ENCODE peak calls at places on chromosome 9, in six cellular contexts. One of them, this sample, is unnamed.

GRCh38 chr9:131167146-131167692 is 41.8 kb downstream of the NUP214 start:
- DNase-seq in left ventricle myocardium inferior: no peak
- DNase-seq in GM23248: peak; percentile 14
- DNase-seq in tibial artery: no peak
- DNase-seq in sigmoid colon: no peak
- DNase-seq in HCT116: no peak
- DNase-seq in this sample: no peak

GRCh38 chr9:84600739-84601138 is 68.8 kb upstream of the NTRK2 start:
- DNase-seq in left ventricle myocardium inferior: no peak
- DNase-seq in GM23248: peak; percentile 14
- DNase-seq in tibial artery: no peak
- DNase-seq in sigmoid colon: no peak
- DNase-seq in HCT116: no peak
- DNase-seq in this sample: peak; percentile 42

GRCh38 chr9:125650271-125650737 is 56.7 kb downstream of the MAPKAP1 start:
- DNase-seq in left ventricle myocardium inferior: no peak
- DNase-seq in GM23248: peak; percentile 88
- DNase-seq in tibial artery: no peak
- DNase-seq in sigmoid colon: no peak
- DNase-seq in HCT116: no peak
- DNase-seq in this sample: no peak

GRCh38 chr9:106481003-106481614 is 381.9 kb upstream of the ZNF462 start:
- DNase-seq in left ventricle myocardium inferior: no peak
- DNase-seq in GM23248: no peak
- DNase-seq in tibial artery: no peak
- DNase-seq in sigmoid colon: no peak
- DNase-seq in HCT116: no peak
- DNase-seq in this sample: no peak

GRCh38 chr9:81801190-81801589 is 111.8 kb upstream of the TLE1 start:
- DNase-seq in left ventricle myocardium inferior: no peak
- DNase-seq in GM23248: peak; percentile 61
- DNase-seq in tibial artery: no peak
- DNase-seq in sigmoid colon: no peak
- DNase-seq in HCT116: no peak
- DNase-seq in this sample: no peak

GRCh38 chr9:13993482-13994267 is 320.3 kb downstream of the NFIB start:
- DNase-seq in left ventricle myocardium inferior: no peak
- DNase-seq in GM23248: no peak
- DNase-seq in tibial artery: no peak
- DNase-seq in sigmoid colon: no peak
- DNase-seq in HCT116: no peak
- DNase-seq in this sample: no peak

GRCh38 chr9:124248066-124248465 is 9.7 kb upstream of the NEK6 start:
- DNase-seq in left ventricle myocardium inferior: no peak
- DNase-seq in GM23248: no peak
- DNase-seq in tibial artery: no peak
- DNase-seq in sigmoid colon: peak; percentile 56
- DNase-seq in HCT116: no peak
- DNase-seq in this sample: no peak

GRCh38 chr9:117671468-117671867 is 32.7 kb upstream of the TLR4 start:
- DNase-seq in left ventricle myocardium inferior: no peak
- DNase-seq in GM23248: peak; percentile 28
- DNase-seq in tibial artery: no peak
- DNase-seq in sigmoid colon: no peak
- DNase-seq in HCT116: no peak
- DNase-seq in this sample: no peak

GRCh38 chr9:108272350-108272899 is 583.4 kb downstream of the ACTL7B start:
- DNase-seq in left ventricle myocardium inferior: peak; percentile 40
- DNase-seq in GM23248: peak; percentile 74
- DNase-seq in tibial artery: peak; percentile 51
- DNase-seq in sigmoid colon: peak; percentile 72
- DNase-seq in HCT116: peak; percentile 38
- DNase-seq in this sample: peak; percentile 34

GRCh38 chr9:109974143-109974917 is 194.3 kb downstream of the PALM2AKAP2 start:
- DNase-seq in left ventricle myocardium inferior: peak; percentile 21
- DNase-seq in GM23248: no peak
- DNase-seq in tibial artery: peak; percentile 34
- DNase-seq in sigmoid colon: no peak
- DNase-seq in HCT116: no peak
- DNase-seq in this sample: no peak

GRCh38 chr9:98551511-98552286 is 157.0 kb downstream of the GABBR2 start:
- DNase-seq in left ventricle myocardium inferior: no peak
- DNase-seq in GM23248: peak; percentile 91
- DNase-seq in tibial artery: no peak
- DNase-seq in sigmoid colon: peak; percentile 15
- DNase-seq in HCT116: no peak
- DNase-seq in this sample: no peak

GRCh38 chr9:129141066-129142041 is 30.1 kb downstream of the PTPA start:
- DNase-seq in left ventricle myocardium inferior: peak; percentile 69
- DNase-seq in GM23248: peak; percentile 96
- DNase-seq in tibial artery: peak; percentile 78
- DNase-seq in sigmoid colon: peak; percentile 93
- DNase-seq in HCT116: no peak
- DNase-seq in this sample: peak; percentile 52

GRCh38 chr9:133907302-133907880 is 84.7 kb downstream of the VAV2 start:
- DNase-seq in left ventricle myocardium inferior: no peak
- DNase-seq in GM23248: no peak
- DNase-seq in tibial artery: no peak
- DNase-seq in sigmoid colon: no peak
- DNase-seq in HCT116: no peak
- DNase-seq in this sample: no peak

GRCh38 chr9:93254061-93254481 is 70.1 kb downstream of the WNK2 start:
- DNase-seq in left ventricle myocardium inferior: no peak
- DNase-seq in GM23248: no peak
- DNase-seq in tibial artery: no peak
- DNase-seq in sigmoid colon: peak; percentile 38
- DNase-seq in HCT116: no peak
- DNase-seq in this sample: no peak

GRCh38 chr9:76893395-76893932 is 12.4 kb downstream of the PRUNE2 start:
- DNase-seq in left ventricle myocardium inferior: no peak
- DNase-seq in GM23248: peak; percentile 35
- DNase-seq in tibial artery: peak; percentile 58
- DNase-seq in sigmoid colon: peak; percentile 88
- DNase-seq in HCT116: no peak
- DNase-seq in this sample: no peak

GRCh38 chr9:93974151-93974550 is 19.0 kb upstream of the BARX1 start:
- DNase-seq in left ventricle myocardium inferior: no peak
- DNase-seq in GM23248: no peak
- DNase-seq in tibial artery: no peak
- DNase-seq in sigmoid colon: no peak
- DNase-seq in HCT116: no peak
- DNase-seq in this sample: no peak

GRCh38 chr9:23581936-23582335 is 244.1 kb downstream of the ELAVL2 start:
- DNase-seq in left ventricle myocardium inferior: no peak
- DNase-seq in GM23248: no peak
- DNase-seq in tibial artery: no peak
- DNase-seq in sigmoid colon: no peak
- DNase-seq in HCT116: no peak
- DNase-seq in this sample: no peak

GRCh38 chr9:13447551-13448422 is 168.3 kb upstream of the MPDZ start:
- DNase-seq in left ventricle myocardium inferior: no peak
- DNase-seq in GM23248: no peak
- DNase-seq in tibial artery: no peak
- DNase-seq in sigmoid colon: no peak
- DNase-seq in HCT116: no peak
- DNase-seq in this sample: no peak

GRCh38 chr9:15400281-15400941 is 22.3 kb upstream of the SNAPC3 start:
- DNase-seq in left ventricle myocardium inferior: no peak
- DNase-seq in GM23248: no peak
- DNase-seq in tibial artery: no peak
- DNase-seq in sigmoid colon: no peak
- DNase-seq in HCT116: no peak
- DNase-seq in this sample: no peak

GRCh38 chr9:16727452-16728127 is 142.9 kb downstream of the BNC2 start:
- DNase-seq in left ventricle myocardium inferior: no peak
- DNase-seq in GM23248: peak; percentile 39
- DNase-seq in tibial artery: no peak
- DNase-seq in sigmoid colon: no peak
- DNase-seq in HCT116: no peak
- DNase-seq in this sample: no peak

GRCh38 chr9:38482918-38483592 is 58.8 kb upstream of the IGFBPL1 start:
- DNase-seq in left ventricle myocardium inferior: no peak
- DNase-seq in GM23248: no peak
- DNase-seq in tibial artery: no peak
- DNase-seq in sigmoid colon: no peak
- DNase-seq in HCT116: no peak
- DNase-seq in this sample: no peak

GRCh38 chr9:626591-626990 is 214.9 kb upstream of the DMRT1 start:
- DNase-seq in left ventricle myocardium inferior: no peak
- DNase-seq in GM23248: peak; percentile 49
- DNase-seq in tibial artery: no peak
- DNase-seq in sigmoid colon: no peak
- DNase-seq in HCT116: no peak
- DNase-seq in this sample: no peak

GRCh38 chr9:105457560-105458294 is 9.9 kb downstream of the FSD1L start:
- DNase-seq in left ventricle myocardium inferior: peak; percentile 58
- DNase-seq in GM23248: no peak
- DNase-seq in tibial artery: no peak
- DNase-seq in sigmoid colon: peak; percentile 65
- DNase-seq in HCT116: no peak
- DNase-seq in this sample: no peak

GRCh38 chr9:105455836-105456475 is 8.1 kb downstream of the FSD1L start:
- DNase-seq in left ventricle myocardium inferior: no peak
- DNase-seq in GM23248: peak; percentile 43
- DNase-seq in tibial artery: no peak
- DNase-seq in sigmoid colon: no peak
- DNase-seq in HCT116: no peak
- DNase-seq in this sample: no peak

GRCh38 chr9:105458404-105458803 is 10.6 kb downstream of the FSD1L start:
- DNase-seq in left ventricle myocardium inferior: no peak
- DNase-seq in GM23248: no peak
- DNase-seq in tibial artery: no peak
- DNase-seq in sigmoid colon: no peak
- DNase-seq in HCT116: no peak
- DNase-seq in this sample: no peak

DNA sequence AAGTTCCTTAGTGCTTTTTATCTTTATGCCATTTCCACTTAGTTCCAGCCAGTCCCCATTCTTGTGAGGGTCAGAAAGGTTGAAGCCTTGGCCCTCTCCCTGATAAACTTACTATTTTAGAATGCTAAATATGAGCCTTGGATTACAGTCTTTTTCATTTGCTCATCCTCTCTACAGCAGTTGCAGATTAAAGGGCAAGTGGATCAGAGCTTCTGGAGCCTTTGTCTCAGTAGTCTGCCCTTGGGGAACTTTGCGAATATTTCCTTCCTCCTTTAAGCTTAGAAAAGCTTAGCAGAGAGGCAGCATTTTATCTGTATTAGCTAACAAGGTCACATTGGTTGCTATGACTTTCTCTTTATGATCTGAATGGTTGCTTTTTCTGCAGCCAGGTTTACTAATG is 11.5 kb downstream of the FSD1L start:
- DNase-seq in left ventricle myocardium inferior: no peak
- DNase-seq in GM23248: no peak
- DNase-seq in tibial artery: no peak
- DNase-seq in sigmoid colon: no peak
- DNase-seq in HCT116: no peak
- DNase-seq in this sample: no peak
- H3K27ac ChIP-seq in left ventricle myocardium inferior: peak overlapping the region; percentile 78
- H3K27ac ChIP-seq in GM23248: no peak overlapping the region
- H3K27ac ChIP-seq in tibial artery: no peak overlapping the region
- H3K27ac ChIP-seq in sigmoid colon: no peak overlapping the region
- H3K27ac ChIP-seq in HCT116: no peak overlapping the region
- H3K27ac ChIP-seq in this sample: peak overlapping the region; percentile 45

GRCh38 chr9:91935066-91935729 is 14.8 kb downstream of the ROR2 start:
- DNase-seq in left ventricle myocardium inferior: no peak
- DNase-seq in GM23248: no peak
- DNase-seq in tibial artery: no peak
- DNase-seq in sigmoid colon: no peak
- DNase-seq in HCT116: no peak
- DNase-seq in this sample: no peak

GRCh38 chr9:91935805-91936204 is 14.2 kb downstream of the ROR2 start:
- DNase-seq in left ventricle myocardium inferior: no peak
- DNase-seq in GM23248: no peak
- DNase-seq in tibial artery: no peak
- DNase-seq in sigmoid colon: no peak
- DNase-seq in HCT116: no peak
- DNase-seq in this sample: no peak

GRCh38 chr9:91937031-91937430 is 13.0 kb downstream of the ROR2 start:
- DNase-seq in left ventricle myocardium inferior: no peak
- DNase-seq in GM23248: no peak
- DNase-seq in tibial artery: no peak
- DNase-seq in sigmoid colon: no peak
- DNase-seq in HCT116: no peak
- DNase-seq in this sample: no peak

GRCh38 chr9:91939953-91940352 is 10.1 kb downstream of the ROR2 start:
- DNase-seq in left ventricle myocardium inferior: no peak
- DNase-seq in GM23248: no peak
- DNase-seq in tibial artery: no peak
- DNase-seq in sigmoid colon: no peak
- DNase-seq in HCT116: no peak
- DNase-seq in this sample: no peak

GRCh38 chr9:91937727-91938126 is 12.3 kb downstream of the ROR2 start:
- DNase-seq in left ventricle myocardium inferior: no peak
- DNase-seq in GM23248: no peak
- DNase-seq in tibial artery: no peak
- DNase-seq in sigmoid colon: no peak
- DNase-seq in HCT116: no peak
- DNase-seq in this sample: no peak
- H3K9me3 ChIP-seq in left ventricle myocardium inferior: peaks cover under 1% of the 10 kb centered on the region
- H3K9me3 ChIP-seq in GM23248: no peaks in the 10 kb centered on the region
- H3K9me3 ChIP-seq in tibial artery: no peaks in the 10 kb centered on the region
- H3K9me3 ChIP-seq in sigmoid colon: no peaks in the 10 kb centered on the region
- H3K9me3 ChIP-seq in HCT116: peaks cover 2% of the 10 kb centered on the region
- H3K9me3 ChIP-seq in this sample: no peaks in the 10 kb centered on the region

DNA sequence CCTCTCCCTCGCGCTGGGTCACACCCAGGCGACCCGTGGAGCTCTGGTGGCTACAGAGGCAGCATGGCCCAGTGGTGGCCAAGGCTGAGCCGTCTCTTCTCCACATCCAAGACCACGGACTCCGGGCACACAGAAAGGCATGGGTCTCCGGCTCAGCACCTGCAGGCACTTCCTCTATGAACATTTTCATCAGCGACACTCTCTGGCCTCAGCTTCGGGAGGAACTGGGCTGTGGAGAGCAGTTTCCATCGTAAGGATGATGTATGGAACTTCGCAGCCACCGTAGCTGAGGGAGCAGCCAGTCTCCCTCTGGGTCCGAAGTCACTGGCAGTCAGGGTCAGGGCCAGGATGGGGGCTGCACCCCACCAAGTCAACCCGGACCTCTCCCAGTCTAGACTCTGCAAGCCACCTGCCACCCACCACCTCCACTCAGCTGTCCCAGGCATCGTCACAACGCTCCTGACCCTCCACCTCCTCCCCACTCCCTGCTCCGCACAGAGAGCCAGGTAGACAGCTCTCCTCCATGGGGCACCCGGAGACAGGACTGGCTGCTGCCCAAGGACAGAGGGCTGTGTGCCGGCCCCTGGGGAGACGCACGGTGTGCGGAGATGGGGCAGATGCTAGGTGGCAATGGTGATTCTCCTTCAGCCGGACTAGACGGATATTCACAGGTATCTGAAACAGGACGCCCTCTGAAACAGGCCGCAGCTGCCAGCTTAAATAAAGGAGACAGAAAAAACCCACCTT is 9.7 kb downstream of the QSOX2 start:
- DNase-seq in left ventricle myocardium inferior: no peak
- DNase-seq in GM23248: no peak
- DNase-seq in tibial artery: no peak
- DNase-seq in sigmoid colon: no peak
- DNase-seq in HCT116: no peak
- DNase-seq in this sample: no peak
- H3K4me1 ChIP-seq in left ventricle myocardium inferior: peaks cover 37% of the 10 kb centered on the region
- H3K4me1 ChIP-seq in GM23248: no peaks in the 10 kb centered on the region
- H3K4me1 ChIP-seq in tibial artery: no peaks in the 10 kb centered on the region
- H3K4me1 ChIP-seq in sigmoid colon: no peaks in the 10 kb centered on the region
- H3K4me1 ChIP-seq in HCT116: no peaks in the 10 kb centered on the region
- H3K4me1 ChIP-seq in this sample: peaks cover 7% of the 10 kb centered on the region

GRCh38 chr9:127963359-127964064 is 17.3 kb downstream of the EEIG1 start:
- DNase-seq in left ventricle myocardium inferior: no peak
- DNase-seq in GM23248: no peak
- DNase-seq in tibial artery: no peak
- DNase-seq in sigmoid colon: peak; percentile 91
- DNase-seq in HCT116: no peak
- DNase-seq in this sample: no peak
- H3K27ac ChIP-seq in left ventricle myocardium inferior: peak overlapping the region; percentile 91
- H3K27ac ChIP-seq in GM23248: no peak overlapping the region
- H3K27ac ChIP-seq in tibial artery: peak overlapping the region; percentile 94
- H3K27ac ChIP-seq in sigmoid colon: peak overlapping the region; percentile 96
- H3K27ac ChIP-seq in HCT116: peak overlapping the region; percentile 32
- H3K27ac ChIP-seq in this sample: peak overlapping the region; percentile 51

This sample was measured in lung.